ENCODE peak calls at places on chromosome 14, in seven cellular contexts. R is CD8-positive, alpha-beta T cell; Z is DND-41; U is uterus; F is keratinocyte; I is Peyer's patch; A is osteoblast. D is an unnamed sample.

GRCh38 chr14:56274556-56274955 is 156.3 kb downstream of the PELI2 start:
- DNase-seq in R (no peak), Z (no peak), U (no peak), F (no peak), I (no peak), A (peak; percentile 83), D (no peak)

GRCh38 chr14:62006116-62006737 is 244.0 kb downstream of the SNAPC1 start:
- DNase-seq in R (no peak), Z (no peak), U (no peak), F (no peak), I (no peak), A (no peak), D (no peak)

GRCh38 chr14:41875113-41875512 is 268.4 kb downstream of the LRFN5 start:
- DNase-seq in R (no peak), Z (no peak), U (no peak), F (no peak), I (no peak), A (no peak), D (no peak)

GRCh38 chr14:65414961-65415589 is 2.5 kb downstream of the FUT8 start:
- DNase-seq in R (no peak), Z (peak; percentile 27), U (no peak), F (no peak), I (no peak), A (peak; percentile 22), D (no peak)

GRCh38 chr14:68692916-68693771 is 99.7 kb downstream of the ZFP36L1 start:
- DNase-seq in R (no peak), Z (no peak), U (peak; percentile 51), F (no peak), I (no peak), A (peak; percentile 62), D (no peak)

GRCh38 chr14:105023144-105023543 is 2.3 kb upstream of the CDCA4 start:
- DNase-seq in R (no peak), Z (no peak), U (no peak), F (no peak), I (no peak), A (no peak), D (no peak)

GRCh38 chr14:89680156-89680555 is 263.1 kb upstream of the FOXN3 start:
- DNase-seq in R (no peak), Z (no peak), U (no peak), F (no peak), I (no peak), A (no peak), D (no peak)

GRCh38 chr14:71371711-71372396 is 464.6 kb downstream of the PCNX1 start:
- DNase-seq in R (no peak), Z (no peak), U (no peak), F (peak; percentile 63), I (no peak), A (peak; percentile 88), D (no peak)

DNA sequence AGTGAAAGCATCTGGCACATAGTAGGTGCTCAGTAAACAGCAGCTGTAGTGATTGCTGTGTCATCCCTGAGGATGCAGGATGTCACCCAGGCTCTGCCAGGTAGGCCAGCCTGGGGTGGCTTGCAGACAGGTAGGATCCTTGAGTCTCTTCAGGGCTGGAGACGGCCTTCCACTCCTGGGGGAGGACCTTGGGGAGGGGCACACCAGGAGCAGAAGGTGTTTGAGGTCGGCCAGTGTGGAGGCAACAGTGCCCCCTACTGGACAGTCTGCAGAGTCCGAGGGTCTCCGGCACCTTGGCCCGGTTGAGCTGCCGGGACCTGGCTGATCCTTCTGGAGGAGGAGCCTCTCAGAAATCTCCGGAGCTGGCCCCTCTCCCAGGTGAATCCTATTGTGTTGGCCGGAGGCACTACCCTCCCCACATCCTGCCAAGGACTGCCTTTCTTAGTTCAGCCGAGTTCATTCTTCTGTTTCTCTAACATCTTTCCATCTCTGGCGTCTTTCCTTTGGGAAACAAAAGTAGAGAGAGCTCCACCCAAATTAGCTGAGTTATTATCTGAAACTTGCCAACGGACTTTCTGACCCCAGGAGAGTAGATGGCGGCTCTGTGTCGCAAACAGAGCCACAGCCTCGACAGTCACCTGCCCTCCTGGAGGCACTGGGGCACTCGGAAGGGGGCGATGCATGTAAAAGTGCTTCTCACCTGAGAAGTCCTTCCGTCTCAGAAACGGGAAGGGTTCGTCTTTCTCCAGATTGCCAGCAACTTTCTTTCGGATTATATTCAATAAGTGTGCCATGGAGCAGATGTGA is 41.9 kb upstream of the CLMN start:
- DNase-seq in R (peak; percentile 20), Z (peak; percentile 34), U (no peak), F (peak; percentile 25), I (peak; percentile 68), A (no peak), D (peak; percentile 23)
- TF ChIP-seq CTCF in R (peak; percentile 31), Z (peak; percentile 72), U (peak; percentile 6), F (peak; percentile 72), I (no peak), A (peak; percentile 48), D (peak; percentile 46)

GRCh38 chr14:22658951-22659350 is 14.8 kb upstream of the OR6J1 start:
- DNase-seq in R (no peak), Z (no peak), U (no peak), F (no peak), I (no peak), A (no peak), D (no peak)
- H3K4me3 ChIP-seq in R (no peak overlapping the region), Z (no peak overlapping the region), U (no peak overlapping the region), F (no peak overlapping the region), I (no peak overlapping the region), A (no peak overlapping the region), D (no peak overlapping the region)

DNA sequence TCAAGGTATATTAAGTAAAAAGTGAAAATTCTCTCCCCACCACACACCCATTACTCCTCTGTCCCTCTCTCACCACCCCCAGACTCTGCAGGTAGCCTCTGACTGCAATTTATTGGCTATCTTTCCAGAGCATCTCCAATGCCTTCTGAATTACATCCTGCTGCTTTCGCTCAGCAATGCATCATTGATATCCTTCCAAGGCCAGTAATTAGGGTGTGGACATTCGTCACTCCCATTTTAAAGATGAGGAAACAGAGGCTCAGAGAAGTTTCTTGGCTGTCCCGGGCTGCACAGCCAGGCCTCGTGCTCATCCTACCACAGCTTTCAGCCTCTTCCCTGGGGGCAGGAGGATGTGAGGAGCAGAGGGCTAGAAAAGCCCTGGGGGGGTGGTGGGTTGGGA is 23.6 kb upstream of the PGF start:
- DNase-seq in R (no peak), Z (no peak), U (no peak), F (no peak), I (no peak), A (no peak), D (no peak)
- H3K4me1 ChIP-seq in R (no peaks in the 10 kb centered on the region), Z (no peaks in the 10 kb centered on the region), U (no peaks in the 10 kb centered on the region), F (peaks cover 33% of the 10 kb centered on the region), I (no peaks in the 10 kb centered on the region), A (peaks cover 41% of the 10 kb centered on the region), D (peaks cover 56% of the 10 kb centered on the region)

DNA sequence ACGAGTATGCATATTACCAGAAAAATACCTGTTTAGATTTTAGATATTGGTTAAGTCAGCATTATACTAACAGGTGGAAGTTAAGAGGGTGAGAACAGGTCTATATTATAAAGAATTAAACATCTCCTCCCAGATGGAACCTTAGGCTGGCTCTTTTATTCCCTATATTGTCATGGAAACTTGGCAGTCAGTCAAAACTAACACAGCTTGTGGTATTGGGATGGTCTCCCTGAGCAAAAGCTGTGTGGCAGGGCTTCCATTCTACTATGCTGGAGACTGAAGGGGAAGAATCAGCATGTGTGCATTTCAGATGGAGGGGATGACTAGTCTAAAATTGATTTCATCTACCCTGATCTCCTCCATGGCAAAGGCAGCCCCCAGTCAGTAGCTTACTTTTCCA is 66.7 kb downstream of the SMOC1 start:
- DNase-seq in R (no peak), Z (no peak), U (no peak), F (no peak), I (no peak), A (no peak), D (no peak)
- TF ChIP-seq CTCF in R (no peak), Z (no peak), U (no peak), F (no peak), I (no peak), A (no peak), D (no peak)

DNA sequence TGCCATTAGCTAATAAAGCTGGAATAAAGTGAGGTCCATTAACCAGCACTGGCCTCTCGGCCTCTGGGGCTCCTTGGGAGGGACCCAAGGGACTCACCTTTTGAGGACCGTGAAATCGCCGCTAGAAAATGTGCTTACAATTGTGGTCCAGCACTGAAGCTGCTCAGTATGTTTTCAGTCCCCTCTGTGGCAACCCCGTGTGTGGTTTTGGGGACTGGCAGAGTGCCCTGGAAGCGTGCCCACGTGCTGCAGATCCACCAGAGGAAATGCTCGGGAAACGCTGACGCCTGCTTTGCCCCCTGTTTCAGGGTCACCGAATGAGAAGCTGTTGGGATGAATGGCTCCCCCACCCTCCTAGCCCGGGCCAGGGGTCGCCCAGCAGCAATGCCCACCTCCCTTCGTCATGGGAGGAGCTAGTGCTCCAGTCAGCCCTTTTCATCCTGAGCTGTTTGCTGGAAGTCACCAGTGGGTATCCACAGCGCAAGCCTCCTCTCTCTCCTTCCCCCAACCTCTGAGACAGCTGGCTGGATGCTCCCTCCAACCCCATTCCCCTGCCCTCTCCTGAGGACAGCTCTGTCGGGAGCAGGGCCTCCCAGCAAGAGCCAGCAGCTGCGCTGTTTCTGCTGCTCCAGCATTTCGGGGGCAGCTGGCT is 33.1 kb upstream of the PPP1R13B start:
- DNase-seq in R (peak; percentile 58), Z (peak; percentile 36), U (peak; percentile 73), F (no peak), I (peak; percentile 79), A (peak; percentile 93), D (peak; percentile 88)
- H3K4me3 ChIP-seq in R (peak overlapping the region; percentile 30), Z (no peak overlapping the region), U (no peak overlapping the region), F (no peak overlapping the region), I (peak overlapping the region; percentile 5), A (peak overlapping the region; percentile 54), D (peak overlapping the region; percentile 26)

GRCh38 chr14:25006031-25006430 is 43.9 kb downstream of the STXBP6 start:
- DNase-seq in R (no peak), Z (no peak), U (no peak), F (no peak), I (no peak), A (no peak), D (no peak)
- H3K4me1 ChIP-seq in R (no peaks in the 10 kb centered on the region), Z (no peaks in the 10 kb centered on the region), U (no peaks in the 10 kb centered on the region), F (peaks cover 50% of the 10 kb centered on the region), I (no peaks in the 10 kb centered on the region), A (peaks cover 28% of the 10 kb centered on the region), D (no peaks in the 10 kb centered on the region)

GRCh38 chr14:102958461-102958860 is 36.0 kb downstream of the AMN start:
- DNase-seq in R (no peak), Z (no peak), U (no peak), F (no peak), I (no peak), A (peak; percentile 9), D (no peak)
- TF ChIP-seq CTCF in R (no peak), Z (no peak), U (no peak), F (no peak), I (no peak), A (no peak), D (no peak)